ENCODE peak calls at places on chromosomes 16 and 17, in five cellular contexts. F is neural crest cell, D is NCI-H2171 treated with DMSO at 0.1 percent for 48 hours, J is cardiac muscle cell, K is GM23248. T is an unnamed sample.

GRCh38 chr16:12096162-12096781 is 119.7 kb downstream of the SNX29 start:
- DNase-seq in D (peak), F (no peak), K (peak), J (no peak), T (no peak)

GRCh38 chr16:69179255-69180010 is 7.5 kb upstream of the SNTB2 start:
- DNase-seq in J (peak), K (peak), F (no peak), D (peak), T (peak)

GRCh38 chr16:15682105-15682570 is 32.1 kb downstream of the NDE1 start:
- DNase-seq in D (no peak), F (peak), J (peak), K (peak), T (peak)

GRCh38 chr17:75652934-75653549 is 13.9 kb downstream of the RECQL5 start:
- DNase-seq in K (peak), D (peak), J (peak), F (peak), T (peak)

GRCh38 chr16:17470871-17471744 is at the start of gene XYLT1:
- DNase-seq in D (peak), K (peak), F (peak), J (peak), T (peak)

GRCh38 chr17:67639555-67639954 is 78.2 kb upstream of the NOL11 start:
- DNase-seq in J (no peak), K (no peak), D (no peak), F (no peak), T (no peak)

GRCh38 chr17:41909088-41909487 is 9.7 kb downstream of the ACLY start:
- DNase-seq in D (no peak), K (no peak), J (no peak), F (no peak), T (no peak)

GRCh38 chr16:88002749-88003148 is 51.5 kb downstream of the BANP start:
- DNase-seq in D (no peak), K (no peak), F (no peak), J (no peak), T (no peak)

GRCh38 chr17:7838291-7839075 is 4.5 kb downstream of the KDM6B start:
- DNase-seq in F (peak), K (peak), J (peak), D (peak), T (peak)

GRCh38 chr16:73735018-73735417 is 561.6 kb upstream of the PSMD7 start:
- DNase-seq in J (no peak), D (no peak), F (no peak), K (peak), T (no peak)

GRCh38 chr17:58402679-58403078 is 14.7 kb downstream of the RNF43 start:
- DNase-seq in K (peak), F (no peak), J (no peak), D (no peak), T (no peak)

GRCh38 chr17:34098712-34099111 is 156.4 kb upstream of the CCL2 start:
- DNase-seq in J (no peak), F (no peak), D (no peak), K (peak), T (no peak)

GRCh38 chr16:19289805-19290490 is 4.4 kb downstream of the CLEC19A start:
- DNase-seq in K (no peak), D (peak), J (peak), F (peak), T (peak)

GRCh38 chr16:2520784-2521577 is 810 bp downstream of the AMDHD2 start:
- DNase-seq in K (peak), D (no peak), F (no peak), J (no peak), T (no peak)

GRCh38 chr17:78716814-78717393 is 65.2 kb downstream of the CYTH1 start:
- DNase-seq in J (no peak), K (peak), D (peak), F (peak), T (peak)

GRCh38 chr16:4879049-4879448 is 31.8 kb downstream of the UBN1 start:
- DNase-seq in K (peak), D (no peak), J (no peak), F (no peak), T (no peak)